ENCODE peak calls at places on chromosomes 13 and 19, in ten cellular contexts. O is HCT116, U is GM12891, M is prostate gland, N is vagina, I is transverse colon, Q is breast epithelium, Y is suprapubic skin, S is GM23338, L is Panc1. X is an unnamed sample.

GRCh38 chr13:52345631-52346251 is 60.2 kb downstream of the THSD1 start:
- DNase-seq in O (no peak), U (no peak), M (no peak), N (no peak), I (no peak), Q (no peak), Y (no peak), S (no peak), L (no peak), X (no peak)

GRCh38 chr19:13109361-13110098 is 6.9 kb upstream of the LYL1 start:
- DNase-seq in O (no peak), U (no peak), M (no peak), N (no peak), I (no peak), Q (no peak), Y (no peak), S (no peak), L (no peak), X (no peak)

GRCh38 chr13:34412817-34413365 is 529.2 kb upstream of the NBEA start:
- DNase-seq in O (no peak), U (no peak), M (no peak), N (no peak), I (no peak), Q (no peak), Y (no peak), S (no peak), L (no peak), X (no peak)

GRCh38 chr13:73421310-73421912 is 362.6 kb downstream of the KLF5 start:
- DNase-seq in O (peak), U (no peak), M (peak), N (no peak), I (peak), Q (no peak), Y (no peak), S (no peak), L (no peak), X (no peak)

GRCh38 chr19:8459520-8460260 is 14.9 kb downstream of the HNRNPM start:
- DNase-seq in O (no peak), U (no peak), M (no peak), N (no peak), I (no peak), Q (no peak), Y (no peak), S (no peak), L (peak), X (no peak)

GRCh38 chr13:48542581-48543341 is 9.9 kb upstream of the RCBTB2 start:
- DNase-seq in O (no peak), U (no peak), M (peak), N (no peak), I (peak), Q (no peak), Y (peak), S (peak), L (no peak), X (no peak)

GRCh38 chr19:27974082-27974513 is 1238.9 kb downstream of the UQCRFS1 start:
- DNase-seq in O (no peak), U (no peak), M (no peak), N (no peak), I (peak), Q (no peak), Y (no peak), S (peak), L (no peak), X (peak)

GRCh38 chr19:14061751-14062557 is at the start of gene PALM3:
- DNase-seq in O (no peak), U (no peak), M (peak), N (no peak), I (peak), Q (peak), Y (no peak), S (no peak), L (no peak), X (peak)

GRCh38 chr13:42379241-42379640 is 107.3 kb downstream of the AKAP11 start:
- DNase-seq in O (no peak), U (no peak), M (no peak), N (no peak), I (no peak), Q (no peak), Y (no peak), S (no peak), L (no peak), X (no peak)

GRCh38 chr19:2887391-2887914 is 13.3 kb upstream of the ZNF57 start:
- DNase-seq in O (peak), U (no peak), M (peak), N (no peak), I (no peak), Q (no peak), Y (no peak), S (peak), L (peak), X (peak)

GRCh38 chr19:38686530-38686888 is 39.1 kb downstream of the ACTN4 start:
- DNase-seq in O (no peak), U (no peak), M (no peak), N (no peak), I (peak), Q (no peak), Y (peak), S (no peak), L (no peak), X (no peak)

GRCh38 chr19:12757544-12758274 is 6.1 kb downstream of the BEST2 start:
- DNase-seq in O (peak), U (peak), M (peak), N (no peak), I (peak), Q (peak), Y (peak), S (peak), L (no peak), X (peak)

GRCh38 chr13:107144432-107144831 is 576.5 kb upstream of the ARGLU1 start:
- DNase-seq in O (no peak), U (no peak), M (no peak), N (no peak), I (no peak), Q (no peak), Y (no peak), S (peak), L (no peak), X (no peak)

GRCh38 chr13:76936736-76937135 is 11.6 kb upstream of the ACOD1 start:
- DNase-seq in O (no peak), U (no peak), M (no peak), N (no peak), I (no peak), Q (no peak), Y (no peak), S (no peak), L (no peak), X (no peak)

GRCh38 chr13:105389373-105389772 is 1146.1 kb downstream of the EFNB2 start:
- DNase-seq in O (no peak), U (no peak), M (no peak), N (no peak), I (no peak), Q (no peak), Y (no peak), S (no peak), L (no peak), X (no peak)
- TF ChIP-seq POLR2AphosphoS5 in O (no peak), U (no peak), M (no peak), N (no peak), I (no peak), Q (no peak), Y (no peak), S (no peak), L (no peak), X (no peak)

GRCh38 chr13:26752671-26753070 is 7.9 kb downstream of the GPR12 start:
- DNase-seq in O (no peak), U (no peak), M (no peak), N (no peak), I (no peak), Q (no peak), Y (no peak), S (no peak), L (no peak), X (no peak)
- TF ChIP-seq POLR2AphosphoS5 in O (no peak), U (no peak), M (no peak), N (no peak), I (no peak), Q (no peak), Y (no peak), S (no peak), L (no peak), X (no peak)

GRCh38 chr19:15609261-15609660 is 5.8 kb upstream of the CYP4F8 start:
- DNase-seq in O (no peak), U (no peak), M (no peak), N (no peak), I (no peak), Q (no peak), Y (no peak), S (no peak), L (no peak), X (no peak)
- TF ChIP-seq POLR2AphosphoS5 in O (no peak), U (no peak), M (no peak), N (no peak), I (no peak), Q (no peak), Y (no peak), S (no peak), L (no peak), X (no peak)

GRCh38 chr19:18102916-18103542 is 5.5 kb downstream of the MAST3 start:
- DNase-seq in O (no peak), U (no peak), M (no peak), N (no peak), I (no peak), Q (no peak), Y (no peak), S (no peak), L (no peak), X (no peak)

GRCh38 chr19:18099623-18099995 is 2.0 kb downstream of the MAST3 start:
- DNase-seq in O (no peak), U (no peak), M (no peak), N (no peak), I (no peak), Q (no peak), Y (no peak), S (no peak), L (no peak), X (no peak)

GRCh38 chr19:18098891-18099622 is 1.5 kb downstream of the MAST3 start:
- DNase-seq in O (no peak), U (peak), M (no peak), N (no peak), I (peak), Q (no peak), Y (no peak), S (peak), L (no peak), X (no peak)

GRCh38 chr19:18101268-18101667 is 3.7 kb downstream of the MAST3 start:
- DNase-seq in O (no peak), U (no peak), M (no peak), N (no peak), I (no peak), Q (no peak), Y (no peak), S (no peak), L (no peak), X (no peak)

DNA sequence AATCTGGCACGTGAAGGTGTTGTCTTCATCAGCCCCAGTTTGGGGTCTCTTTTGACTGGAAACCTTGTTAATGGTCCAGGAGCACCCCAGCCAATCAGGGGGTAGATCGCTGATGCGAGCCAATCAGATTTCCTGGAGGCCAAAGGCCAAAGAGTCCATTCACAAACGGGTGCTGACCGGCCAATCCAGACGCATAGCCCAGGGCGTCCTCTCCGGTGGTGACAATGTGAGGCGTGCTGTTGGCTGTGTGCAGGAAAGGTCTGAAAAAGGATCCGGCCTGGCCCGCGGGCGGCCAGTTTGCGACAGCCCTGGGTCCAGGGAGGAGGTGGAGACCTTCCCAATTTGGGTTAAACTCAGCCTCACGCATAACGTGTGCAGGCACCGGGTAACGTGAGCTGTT is 3.1 kb downstream of the MAST3 start:
- DNase-seq in O (no peak), U (no peak), M (no peak), N (no peak), I (no peak), Q (no peak), Y (no peak), S (peak), L (no peak), X (no peak)
- TF ChIP-seq POLR2AphosphoS5 in O (no peak), U (no peak), M (no peak), N (no peak), I (no peak), Q (no peak), Y (no peak), S (peak), L (no peak), X (no peak)

GRCh38 chr13:110298566-110299321 is 8.2 kb downstream of the COL4A1 start:
- DNase-seq in O (no peak), U (no peak), M (no peak), N (peak), I (no peak), Q (no peak), Y (no peak), S (peak), L (no peak), X (no peak)
- TF ChIP-seq POLR2AphosphoS5 in O (no peak), U (no peak), M (no peak), N (no peak), I (no peak), Q (no peak), Y (no peak), S (no peak), L (no peak), X (no peak)

GRCh38 chr19:54905411-54905810 is 537 bp upstream of the NCR1 start:
- DNase-seq in O (no peak), U (no peak), M (no peak), N (no peak), I (no peak), Q (no peak), Y (no peak), S (no peak), L (no peak), X (no peak)

GRCh38 chr19:54903303-54903702 is 2.6 kb upstream of the NCR1 start:
- DNase-seq in O (no peak), U (no peak), M (no peak), N (no peak), I (no peak), Q (no peak), Y (no peak), S (no peak), L (no peak), X (no peak)

GRCh38 chr19:54906819-54907218 is 871 bp downstream of the NCR1 start:
- DNase-seq in O (no peak), U (no peak), M (no peak), N (no peak), I (no peak), Q (no peak), Y (no peak), S (no peak), L (no peak), X (no peak)

GRCh38 chr19:54905908-54906511 is at the start of gene NCR1:
- DNase-seq in O (no peak), U (no peak), M (no peak), N (no peak), I (no peak), Q (no peak), Y (no peak), S (peak), L (no peak), X (no peak)
- TF ChIP-seq POLR2AphosphoS5 in O (no peak), U (no peak), M (no peak), N (no peak), I (no peak), Q (no peak), Y (no peak), S (no peak), L (no peak), X (no peak)